ENCODE peak calls at places on chromosomes 16 and 17, in ten cellular contexts. Z, C, F, L, O, U, W, H, X and N are unnamed samples.

GRCh38 chr16:85555549-85556455 is 57.3 kb upstream of the GSE1 start:
- DNase-seq in Z (no peak), C (peak; percentile 72), F (peak; percentile 80), L (peak; percentile 49), O (no peak), U (peak; percentile 63), W (no peak), H (peak; percentile 70), X (no peak), N (peak; percentile 30)

GRCh38 chr17:70187383-70187782 is 18.1 kb downstream of the KCNJ2 start:
- DNase-seq in Z (no peak), C (no peak), F (no peak), L (no peak), O (no peak), U (no peak), W (no peak), H (no peak), X (peak; percentile 68), N (peak; percentile 81)

GRCh38 chr16:48542020-48542473 is 67.9 kb downstream of the N4BP1 start:
- DNase-seq in Z (no peak), C (no peak), F (peak; percentile 67), L (peak; percentile 61), O (no peak), U (no peak), W (peak; percentile 79), H (no peak), X (peak; percentile 33), N (peak; percentile 56)

GRCh38 chr16:27768651-27769270 is 218.8 kb downstream of the KATNIP start:
- DNase-seq in Z (no peak), C (no peak), F (no peak), L (no peak), O (peak; percentile 77), U (no peak), W (no peak), H (no peak), X (peak; percentile 41), N (peak; percentile 5)

GRCh38 chr17:82687871-82688270 is 10.6 kb downstream of the RAB40B start:
- DNase-seq in Z (no peak), C (no peak), F (no peak), L (no peak), O (no peak), U (no peak), W (no peak), H (no peak), X (no peak), N (no peak)

GRCh38 chr17:10087333-10087732 is 111.1 kb downstream of the GAS7 start:
- DNase-seq in Z (no peak), C (no peak), F (no peak), L (no peak), O (no peak), U (no peak), W (peak; percentile 54), H (no peak), X (no peak), N (no peak)

GRCh38 chr16:11170696-11171447 is 85.1 kb downstream of the SOCS1 start:
- DNase-seq in Z (no peak), C (no peak), F (no peak), L (no peak), O (no peak), U (no peak), W (no peak), H (no peak), X (no peak), N (no peak)

GRCh38 chr16:17567455-17567854 is 96.7 kb upstream of the XYLT1 start:
- DNase-seq in Z (no peak), C (no peak), F (peak; percentile 18), L (no peak), O (no peak), U (no peak), W (no peak), H (no peak), X (no peak), N (peak; percentile 41)

GRCh38 chr16:20001856-20002707 is 71.6 kb downstream of the GPR139 start:
- DNase-seq in Z (no peak), C (no peak), F (no peak), L (no peak), O (no peak), U (no peak), W (no peak), H (no peak), X (no peak), N (no peak)

GRCh38 chr16:79093554-79093967 is 507.0 kb downstream of the MAF start:
- DNase-seq in Z (no peak), C (no peak), F (no peak), L (no peak), O (no peak), U (no peak), W (no peak), H (no peak), X (no peak), N (no peak)

GRCh38 chr16:79703066-79703465 is 102.5 kb upstream of the MAF start:
- DNase-seq in Z (no peak), C (no peak), F (no peak), L (no peak), O (no peak), U (no peak), W (no peak), H (no peak), X (peak; percentile 19), N (peak; percentile 18)

GRCh38 chr16:83631006-83631405 is 176.8 kb upstream of the HSBP1 start:
- DNase-seq in Z (no peak), C (no peak), F (peak; percentile 55), L (no peak), O (no peak), U (no peak), W (no peak), H (no peak), X (no peak), N (no peak)

GRCh38 chr17:81494984-81495383 is 17.6 kb downstream of the ACTG1 start:
- DNase-seq in Z (no peak), C (no peak), F (no peak), L (no peak), O (no peak), U (no peak), W (no peak), H (no peak), X (no peak), N (no peak)

GRCh38 chr17:4006745-4007211 is 42.5 kb upstream of the ATP2A3 start:
- DNase-seq in Z (no peak), C (no peak), F (no peak), L (no peak), O (no peak), U (no peak), W (no peak), H (no peak), X (no peak), N (no peak)

GRCh38 chr17:4009164-4009785 is 45.0 kb upstream of the ATP2A3 start:
- DNase-seq in Z (no peak), C (no peak), F (no peak), L (no peak), O (no peak), U (no peak), W (no peak), H (no peak), X (no peak), N (no peak)

GRCh38 chr17:4007346-4008081 is 43.3 kb upstream of the ATP2A3 start:
- DNase-seq in Z (no peak), C (no peak), F (no peak), L (no peak), O (no peak), U (no peak), W (no peak), H (no peak), X (no peak), N (no peak)

GRCh38 chr17:4008496-4009163 is 44.4 kb upstream of the ATP2A3 start:
- DNase-seq in Z (no peak), C (no peak), F (no peak), L (no peak), O (no peak), U (no peak), W (no peak), H (no peak), X (no peak), N (no peak)

DNA sequence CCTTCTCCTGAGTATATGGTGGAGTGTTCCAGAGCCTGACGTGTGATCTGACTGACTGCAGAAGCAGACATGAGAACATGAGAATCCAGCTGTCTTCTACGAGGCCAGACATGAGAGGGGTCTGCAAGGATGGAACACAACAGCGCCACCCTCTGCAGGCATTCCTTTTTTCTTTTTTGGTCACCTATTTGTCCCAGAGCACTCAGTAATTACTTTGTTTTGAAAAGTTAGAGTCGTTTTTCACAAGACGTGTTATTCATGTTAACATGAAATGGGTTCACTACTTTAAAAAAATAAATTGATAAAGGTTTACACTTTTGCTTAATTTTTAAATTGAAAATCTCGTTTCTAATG is 43.8 kb upstream of the ATP2A3 start:
- DNase-seq in Z (no peak), C (no peak), F (no peak), L (no peak), O (no peak), U (no peak), W (no peak), H (no peak), X (no peak), N (no peak)
- TF ChIP-seq CTCF in Z (no peak), C (no peak), F (no peak), L (no peak), O (no peak), U (no peak), W (no peak), H (no peak), X (peak; percentile 33), N (no peak)

GRCh38 chr17:43949777-43950176 is 4.0 kb downstream of the PYY start:
- DNase-seq in Z (no peak), C (no peak), F (no peak), L (no peak), O (no peak), U (no peak), W (no peak), H (no peak), X (no peak), N (no peak)
- TF ChIP-seq CTCF in Z (no peak), C (no peak), F (no peak), L (no peak), O (no peak), U (no peak), W (no peak), H (no peak), X (peak; percentile 3), N (no peak)

DNA sequence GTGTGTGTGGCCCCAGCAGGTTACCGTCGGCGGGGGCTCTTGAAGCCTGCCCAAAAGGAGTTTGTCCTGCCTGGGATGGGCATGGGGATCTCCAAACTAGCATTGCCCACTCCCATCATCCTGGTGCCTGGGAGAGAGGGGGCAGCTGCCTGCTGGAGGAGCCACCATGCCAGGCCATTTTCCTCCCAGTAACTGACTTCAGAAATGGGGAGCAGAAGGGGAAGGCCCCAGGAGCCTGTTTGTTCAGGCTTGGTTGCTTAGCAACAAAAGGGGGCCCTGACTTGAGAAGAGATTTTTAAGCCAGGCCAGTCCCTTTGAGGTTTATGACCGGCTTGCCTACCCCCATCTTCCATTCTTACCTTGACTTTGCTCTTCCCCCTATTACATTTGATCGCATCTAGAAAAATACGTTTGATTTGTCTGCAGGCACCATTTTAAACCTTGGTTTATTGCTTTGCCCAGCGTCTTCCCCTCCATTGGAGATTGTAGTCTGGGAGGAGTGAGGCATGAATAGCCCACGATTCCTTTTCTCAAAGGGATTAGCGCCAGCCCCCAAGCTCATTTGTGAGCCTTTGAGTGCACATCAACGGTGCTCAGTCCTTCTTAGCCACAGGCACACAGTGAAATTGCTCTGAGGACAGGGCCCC is 217.5 kb downstream of the CCDC182 start:
- DNase-seq in Z (no peak), C (no peak), F (no peak), L (no peak), O (no peak), U (no peak), W (no peak), H (peak; percentile 26), X (no peak), N (no peak)
- TF ChIP-seq CTCF in Z (no peak), C (no peak), F (no peak), L (no peak), O (no peak), U (no peak), W (no peak), H (no peak), X (no peak), N (no peak)

GRCh38 chr17:73325527-73325842 is 13.7 kb upstream of the CDC42EP4 start:
- DNase-seq in Z (no peak), C (no peak), F (peak; percentile 95), L (no peak), O (no peak), U (no peak), W (no peak), H (no peak), X (no peak), N (peak; percentile 90)
- TF ChIP-seq CTCF in Z (peak; percentile 18), C (no peak), F (peak; percentile 36), L (no peak), O (no peak), U (no peak), W (no peak), H (no peak), X (peak; percentile 46), N (peak; percentile 42)